ENCODE peak calls at places on chromosomes 2 and 18, in seven cellular contexts. J, Q, G, K, M, P and S are unnamed samples.

GRCh38 chr2:20514596-20515269 is 67.9 kb downstream of the RHOB start:
- DNase-seq in P (peak; percentile 69), G (no peak), J (peak; percentile 66), Q (no peak), M (peak; percentile 98), K (no peak), S (no peak)

GRCh38 chr18:65359479-65359878 is 391.3 kb upstream of the CDH7 start:
- DNase-seq in M (no peak), J (no peak), K (no peak), G (no peak), Q (no peak), P (no peak), S (no peak)

GRCh38 chr2:16663121-16663905 is 2.3 kb downstream of the CYRIA start:
- DNase-seq in J (no peak), P (no peak), G (no peak), K (no peak), Q (no peak), M (no peak), S (no peak)

GRCh38 chr2:190649035-190649797 is at the start of gene NAB1:
- DNase-seq in Q (peak; percentile 50), J (no peak), P (peak; percentile 38), K (peak; percentile 41), M (peak; percentile 57), G (peak; percentile 64), S (no peak)

GRCh38 chr2:102581911-102582310 is 37.4 kb upstream of the SLC9A2 start:
- DNase-seq in K (no peak), J (no peak), G (no peak), P (no peak), Q (no peak), M (peak; percentile 2), S (no peak)

GRCh38 chr2:8819194-8819593 is 18.2 kb downstream of the KIDINS220 start:
- DNase-seq in Q (no peak), G (no peak), M (no peak), K (no peak), J (peak; percentile 9), P (no peak), S (no peak)

GRCh38 chr2:134462791-134463725 is 209.2 kb downstream of the MGAT5 start:
- DNase-seq in K (no peak), G (no peak), Q (no peak), M (no peak), J (no peak), P (no peak), S (no peak)

GRCh38 chr18:46856975-46857374 is 60.3 kb downstream of the PIAS2 start:
- DNase-seq in K (no peak), Q (no peak), G (peak; percentile 15), P (no peak), M (peak; percentile 13), J (no peak), S (peak; percentile 61)

GRCh38 chr2:19287324-19287723 is 71.1 kb downstream of the OSR1 start:
- DNase-seq in J (no peak), G (no peak), M (no peak), Q (no peak), P (no peak), K (no peak), S (no peak)

GRCh38 chr18:3966985-3967856 is 487.9 kb downstream of the DLGAP1 start:
- DNase-seq in M (peak; percentile 9), G (no peak), J (peak; percentile 29), P (no peak), Q (no peak), K (no peak), S (no peak)

GRCh38 chr2:109254174-109254904 is 125.3 kb downstream of the SH3RF3 start:
- DNase-seq in K (no peak), P (no peak), Q (no peak), M (no peak), J (no peak), G (no peak), S (no peak)

GRCh38 chr2:82968381-82968780 is 1490.7 kb downstream of the SUCLG1 start:
- DNase-seq in G (no peak), K (no peak), P (no peak), J (no peak), M (peak; percentile 64), Q (no peak), S (no peak)

GRCh38 chr2:142581491-142581890 is 296.0 kb upstream of the KYNU start:
- DNase-seq in M (no peak), P (no peak), J (no peak), Q (no peak), G (no peak), K (no peak), S (no peak)

GRCh38 chr2:128237081-128237534 is 81.6 kb downstream of the HS6ST1 start:
- DNase-seq in G (no peak), J (no peak), P (no peak), Q (no peak), M (no peak), K (no peak), S (peak; percentile 42)

GRCh38 chr2:79972661-79973060 is 331.9 kb downstream of the LRRTM1 start:
- DNase-seq in G (no peak), Q (no peak), J (no peak), M (no peak), K (no peak), P (no peak), S (no peak)

GRCh38 chr2:164066095-164066494 is 330.3 kb upstream of the FIGN start:
- DNase-seq in J (no peak), K (no peak), M (no peak), Q (no peak), P (no peak), G (no peak), S (no peak)